ENCODE peak calls at places on chromosome 1, in eight cellular contexts. O is GM06990, X is breast epithelium, K is pancreas, S is lower leg skin, I is neural progenitor cell, B is Calu3, J is Peyer's patch. A is an unnamed sample.

GRCh38 chr1:210882414-210883221 is 251.3 kb downstream of the KCNH1 start:
- DNase-seq in O (no peak), X (no peak), K (no peak), S (no peak), I (no peak), B (peak), J (no peak), A (no peak)

GRCh38 chr1:160374701-160375443 is 8.0 kb downstream of the NHLH1 start:
- DNase-seq in O (no peak), X (no peak), K (no peak), S (no peak), I (peak), B (no peak), J (no peak), A (no peak)

GRCh38 chr1:16073490-16074104 is at the start of gene FAM131C:
- DNase-seq in O (peak), X (no peak), K (peak), S (no peak), I (peak), B (peak), J (peak), A (no peak)

GRCh38 chr1:162233066-162233465 is 143.6 kb downstream of the SPATA46 start:
- DNase-seq in O (no peak), X (no peak), K (no peak), S (no peak), I (no peak), B (no peak), J (no peak), A (no peak)

GRCh38 chr1:205615789-205616188 is 16.0 kb downstream of the ELK4 start:
- DNase-seq in O (no peak), X (no peak), K (no peak), S (no peak), I (no peak), B (no peak), J (no peak), A (no peak)

GRCh38 chr1:37995773-37996379 is 6.1 kb upstream of the SF3A3 start:
- DNase-seq in O (peak), X (peak), K (peak), S (peak), I (peak), B (no peak), J (peak), A (peak)

GRCh38 chr1:53968125-53968513 is 22.0 kb downstream of the LRRC42 start:
- DNase-seq in O (no peak), X (no peak), K (no peak), S (no peak), I (no peak), B (no peak), J (no peak), A (no peak)

GRCh38 chr1:95043141-95043980 is 29.4 kb downstream of the ALG14 start:
- DNase-seq in O (peak), X (peak), K (peak), S (peak), I (peak), B (peak), J (peak), A (peak)

GRCh38 chr1:32971576-32971975 is 7.0 kb upstream of the RNF19B start:
- DNase-seq in O (no peak), X (no peak), K (no peak), S (no peak), I (no peak), B (no peak), J (no peak), A (no peak)

GRCh38 chr1:215489771-215490566 is 77.1 kb upstream of the KCTD3 start:
- DNase-seq in O (no peak), X (no peak), K (no peak), S (no peak), I (no peak), B (no peak), J (no peak), A (no peak)

GRCh38 chr1:109657970-109658369 is 2.1 kb downstream of the GSTM4 start:
- DNase-seq in O (no peak), X (no peak), K (no peak), S (peak), I (no peak), B (no peak), J (no peak), A (no peak)

GRCh38 chr1:20211511-20211931 is 25.2 kb upstream of the PLA2G2C start:
- DNase-seq in O (no peak), X (no peak), K (no peak), S (no peak), I (no peak), B (peak), J (no peak), A (no peak)

GRCh38 chr1:201022824-201023516 is 544 bp downstream of the KIF21B start:
- DNase-seq in O (peak), X (no peak), K (peak), S (no peak), I (peak), B (no peak), J (no peak), A (no peak)

GRCh38 chr1:201021333-201022177 is 2.0 kb downstream of the KIF21B start:
- DNase-seq in O (peak), X (no peak), K (no peak), S (no peak), I (peak), B (no peak), J (no peak), A (no peak)

GRCh38 chr1:201022178-201022823 is 1.2 kb downstream of the KIF21B start:
- DNase-seq in O (no peak), X (no peak), K (no peak), S (no peak), I (no peak), B (no peak), J (no peak), A (no peak)

GRCh38 chr1:201024251-201024998 is 911 bp upstream of the KIF21B start:
- DNase-seq in O (no peak), X (no peak), K (no peak), S (peak), I (peak), B (no peak), J (no peak), A (no peak)

DNA sequence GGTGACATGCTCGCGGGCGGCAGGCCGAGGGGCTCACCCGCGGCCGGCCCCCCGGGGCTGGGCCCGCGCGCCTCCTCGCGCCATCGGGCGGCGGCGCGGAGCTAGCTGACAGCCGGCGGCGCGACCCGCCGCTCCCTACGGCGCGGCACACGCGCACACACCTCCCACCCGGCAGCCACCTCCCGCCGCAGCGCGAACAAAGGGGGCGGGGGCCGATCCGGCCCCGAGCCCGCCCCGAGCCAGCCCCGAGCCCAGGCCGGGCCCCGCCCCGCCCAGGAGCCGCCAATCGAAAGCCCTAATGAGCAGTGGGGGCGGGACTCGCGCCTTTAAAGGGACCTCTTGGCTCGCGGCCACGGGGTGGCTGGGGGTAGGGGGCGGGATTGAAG is at the start of gene KIF21B:
- DNase-seq in O (peak), X (no peak), K (peak), S (peak), I (peak), B (peak), J (peak), A (peak)
- TF ChIP-seq CTCF in O (no peak), X (no peak), K (no peak), S (no peak), I (no peak), B (no peak), J (no peak), A (no peak)

GRCh38 chr1:48071513-48071912 is 74.3 kb upstream of the TRABD2B start:
- DNase-seq in O (no peak), X (no peak), K (no peak), S (no peak), I (no peak), B (no peak), J (no peak), A (no peak)
- TF ChIP-seq CTCF in O (no peak), X (no peak), K (no peak), S (no peak), I (no peak), B (no peak), J (no peak), A (no peak)

GRCh38 chr1:52634111-52634510 is 1.1 kb downstream of the SHISAL2A start:
- DNase-seq in O (no peak), X (no peak), K (no peak), S (no peak), I (no peak), B (no peak), J (no peak), A (no peak)
- TF ChIP-seq CTCF in O (no peak), X (no peak), K (no peak), S (no peak), I (no peak), B (no peak), J (no peak), A (no peak)

GRCh38 chr1:241640149-241640866 is at the start of the genes CHML and OPN3:
- DNase-seq in O (peak), X (peak), K (peak), S (peak), I (peak), B (peak), J (peak), A (peak)
- TF ChIP-seq CTCF in O (no peak), X (no peak), K (no peak), S (no peak), I (no peak), B (no peak), J (no peak), A (no peak)

DNA sequence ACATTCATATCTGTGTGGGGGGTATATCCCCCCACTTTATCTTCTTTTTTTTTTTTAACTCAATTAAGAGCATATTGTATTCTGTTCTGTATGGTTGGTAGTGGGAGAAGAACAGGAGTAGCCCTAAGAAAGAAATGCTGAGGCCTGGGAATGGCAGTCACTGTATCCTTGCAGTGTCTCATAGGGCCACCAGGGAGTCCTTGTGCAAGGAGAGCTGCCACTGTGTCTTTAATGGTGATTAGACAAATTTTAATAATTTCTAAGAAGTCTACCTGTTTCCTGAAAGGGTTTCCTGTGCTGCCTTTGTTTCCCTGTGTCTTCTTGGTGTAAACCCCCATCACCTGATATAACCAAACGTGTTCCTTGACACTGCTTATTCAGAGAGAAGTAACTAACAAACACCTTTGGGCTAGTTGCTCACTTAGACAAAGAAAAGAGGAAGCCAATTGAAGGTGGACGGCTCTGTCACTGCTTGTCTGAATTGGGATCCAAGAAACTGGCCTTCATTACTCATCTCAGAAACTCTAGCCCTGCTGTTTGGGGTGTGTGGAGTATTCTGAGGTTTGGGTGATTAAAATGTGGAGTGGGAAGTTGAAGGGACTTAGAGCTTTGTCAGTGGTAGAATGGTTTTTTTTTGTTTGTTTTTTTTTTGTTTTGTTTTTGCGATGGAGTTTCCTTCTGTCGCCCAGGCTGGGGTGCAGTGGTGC is 15.2 kb downstream of the GIPC2 start:
- DNase-seq in O (peak), X (no peak), K (no peak), S (no peak), I (no peak), B (no peak), J (no peak), A (no peak)
- TF ChIP-seq CTCF in O (peak), X (no peak), K (no peak), S (no peak), I (peak), B (no peak), J (peak), A (no peak)

GRCh38 chr1:183023601-183024351 is 556 bp downstream of the LAMC1 start:
- DNase-seq in O (peak), X (peak), K (peak), S (peak), I (peak), B (peak), J (peak), A (peak)
- TF ChIP-seq CTCF in O (peak), X (peak), K (peak), S (no peak), I (peak), B (peak), J (peak), A (peak)

DNA sequence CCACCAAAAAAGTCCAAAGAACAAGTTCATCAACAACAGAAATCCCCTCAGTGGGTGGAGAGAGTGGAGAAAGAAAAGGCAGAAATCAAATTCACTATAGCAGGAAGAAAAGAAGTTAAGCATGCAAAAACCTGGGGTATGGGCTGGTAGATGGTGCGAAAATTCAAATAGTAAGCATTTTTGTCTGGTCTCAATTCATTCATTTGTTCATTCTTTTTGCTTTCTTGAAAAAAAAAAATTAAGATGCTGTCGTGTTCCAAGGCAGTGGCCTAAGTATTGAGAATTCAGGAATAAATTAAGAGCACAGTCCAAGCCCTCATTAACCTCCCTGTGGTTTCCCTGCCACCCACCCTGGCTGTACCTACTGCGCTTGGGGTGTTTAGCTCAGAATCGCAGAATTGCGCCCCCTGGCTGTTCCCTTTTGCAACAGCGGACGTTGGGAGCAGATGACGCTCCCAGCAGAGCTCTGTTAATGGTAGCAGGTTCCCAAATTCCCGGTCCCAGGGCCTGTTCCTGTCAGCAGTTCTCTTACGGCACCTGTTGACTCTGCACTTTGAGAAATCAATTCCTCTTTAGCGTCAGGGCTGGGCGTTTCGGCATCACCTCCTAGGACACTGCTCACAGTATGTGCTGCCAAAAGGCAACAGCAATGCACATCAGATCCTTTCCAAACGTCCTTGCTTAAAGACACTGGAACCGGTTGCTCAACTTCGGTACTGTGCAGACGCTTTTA is 34.0 kb upstream of the SSX2IP start:
- DNase-seq in O (no peak), X (no peak), K (no peak), S (no peak), I (peak), B (no peak), J (peak), A (no peak)
- TF ChIP-seq CTCF in O (peak), X (no peak), K (no peak), S (no peak), I (peak), B (peak), J (peak), A (no peak)

DNA sequence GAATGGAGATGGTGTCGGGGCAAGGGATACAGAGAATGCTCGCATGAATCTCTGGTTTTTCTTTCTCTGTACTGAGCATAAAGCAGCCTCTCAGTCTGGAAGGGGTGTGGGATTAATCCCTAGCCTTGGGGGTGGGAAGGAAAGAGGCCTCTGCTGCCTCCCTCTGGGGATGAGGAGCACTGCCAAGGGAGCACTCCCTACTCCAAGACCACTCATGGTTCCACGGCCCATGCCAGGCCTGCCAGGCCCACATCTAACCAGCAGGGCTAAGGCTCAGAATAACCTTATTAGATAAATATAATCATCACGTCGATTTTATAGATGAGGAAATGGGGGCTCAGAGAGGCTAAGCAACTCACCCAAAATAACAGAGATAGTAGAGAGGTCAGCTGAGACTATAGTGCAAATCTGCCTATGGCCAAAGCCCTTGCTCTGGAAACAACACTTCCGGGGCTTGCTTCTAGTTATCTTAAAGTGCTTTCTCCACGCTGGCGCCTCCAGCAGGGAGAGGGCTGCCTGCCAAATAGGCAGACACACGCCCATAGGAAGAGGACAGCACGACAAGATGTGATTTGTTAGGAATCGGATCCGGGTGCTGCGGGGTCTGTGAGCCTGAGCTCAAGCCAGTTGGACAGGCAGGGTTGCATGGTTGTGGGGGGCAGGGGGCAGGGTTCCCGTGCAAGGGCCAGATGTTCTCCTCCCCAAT is 522 bp downstream of the TEX35 start:
- DNase-seq in O (no peak), X (no peak), K (no peak), S (no peak), I (peak), B (no peak), J (peak), A (no peak)
- TF ChIP-seq CTCF in O (no peak), X (no peak), K (no peak), S (no peak), I (peak), B (no peak), J (peak), A (no peak)

A was measured in left lung.